ENCODE peak calls at places on chromosomes 4 and X, in ten cellular contexts. I is pancreas, R is kidney epithelial cell, B is GM23248, A is HL-60, K is BE2C, N is endodermal cell, M is trophoblast cell, Y is GM06990, E is tibial artery. F is an unnamed sample.

GRCh38 chr4:61500883-61501282 is 300.8 kb downstream of the ADGRL3 start:
- DNase-seq in I (no peak), R (no peak), B (no peak), A (no peak), K (peak; percentile 8), N (no peak), M (peak; percentile 2), Y (no peak), E (no peak), F (no peak)

GRCh38 chr4:147299205-147299604 is 181.7 kb upstream of the EDNRA start:
- DNase-seq in I (no peak), R (no peak), B (no peak), A (no peak), K (no peak), N (no peak), M (no peak), Y (no peak), E (no peak), F (no peak)

GRCh38 chrX:122945328-122945727 is 238.8 kb upstream of the GRIA3 start:
- DNase-seq in I (no peak), R (no peak), B (no peak), A (no peak), K (no peak), N (no peak), M (no peak), Y (no peak), E (no peak), F (no peak)

GRCh38 chr4:154049457-154050181 is 260.7 kb upstream of the SFRP2 start:
- DNase-seq in I (no peak), R (no peak), B (peak; percentile 93), A (no peak), K (peak; percentile 43), N (peak; percentile 87), M (peak; percentile 36), Y (no peak), E (no peak), F (no peak)

GRCh38 chr4:99485212-99485611 is 25.6 kb upstream of the C4orf17 start:
- DNase-seq in I (no peak), R (no peak), B (no peak), A (no peak), K (no peak), N (no peak), M (no peak), Y (no peak), E (no peak), F (no peak)

GRCh38 chr4:121554377-121554776 is 142.4 kb downstream of the ANXA5 start:
- DNase-seq in I (no peak), R (no peak), B (peak; percentile 53), A (no peak), K (no peak), N (no peak), M (no peak), Y (no peak), E (no peak), F (no peak)

GRCh38 chr4:141625023-141625422 is 11.4 kb upstream of the IL15 start:
- DNase-seq in I (no peak), R (no peak), B (no peak), A (no peak), K (no peak), N (no peak), M (no peak), Y (no peak), E (no peak), F (no peak)

GRCh38 chr4:142901166-142901662 is 55.1 kb upstream of the INPP4B start:
- DNase-seq in I (no peak), R (no peak), B (peak; percentile 45), A (no peak), K (no peak), N (no peak), M (no peak), Y (no peak), E (no peak), F (no peak)

GRCh38 chrX:1592863-1593201 is 1.4 kb downstream of the AKAP17A start:
- DNase-seq in I (no peak), R (no peak), B (peak; percentile 56), A (no peak), K (no peak), N (no peak), M (no peak), Y (no peak), E (no peak), F (no peak)

GRCh38 chrX:95585321-95585720 is 1099.3 kb upstream of the DIAPH2 start:
- DNase-seq in I (no peak), R (no peak), B (no peak), A (no peak), K (no peak), N (no peak), M (no peak), Y (no peak), E (no peak), F (no peak)

GRCh38 chrX:15349046-15349445 is 13.7 kb upstream of the PIGA start:
- DNase-seq in I (peak; percentile 27), R (no peak), B (peak; percentile 70), A (no peak), K (peak; percentile 46), N (peak; percentile 74), M (peak; percentile 77), Y (peak; percentile 3), E (no peak), F (no peak)

GRCh38 chr4:118921736-118922135 is 33.1 kb downstream of the SYNPO2 start:
- DNase-seq in I (no peak), R (no peak), B (no peak), A (no peak), K (no peak), N (no peak), M (no peak), Y (no peak), E (no peak), F (no peak)

GRCh38 chrX:7028246-7028645 is 119.3 kb upstream of the STS start:
- DNase-seq in I (no peak), R (no peak), B (peak; percentile 12), A (no peak), K (no peak), N (no peak), M (no peak), Y (no peak), E (no peak), F (no peak)

GRCh38 chr4:139053909-139054308 is 38.3 kb downstream of the NOCT start:
- DNase-seq in I (no peak), R (no peak), B (no peak), A (no peak), K (no peak), N (no peak), M (no peak), Y (no peak), E (no peak), F (no peak)
- H3K4me3 ChIP-seq in I (no peak overlapping the region), R (no peak overlapping the region), B (no peak overlapping the region), A (no peak overlapping the region), K (no peak overlapping the region), N (no peak overlapping the region), M (no peak overlapping the region), Y (no peak overlapping the region), E (no peak overlapping the region), F (no peak overlapping the region)

GRCh38 chrX:102604327-102604726 is 5.0 kb downstream of the ARMCX5 start:
- DNase-seq in I (no peak), R (no peak), B (no peak), A (no peak), K (no peak), N (no peak), M (no peak), Y (no peak), E (no peak), F (no peak)

GRCh38 chrX:102599084-102599949 is at the start of gene ARMCX5:
- DNase-seq in I (peak; percentile 75), R (peak; percentile 43), B (peak; percentile 93), A (peak; percentile 84), K (peak; percentile 74), N (peak; percentile 84), M (peak; percentile 80), Y (peak; percentile 65), E (peak; percentile 80), F (peak; percentile 65)

GRCh38 chrX:102599950-102600579 is 750 bp downstream of the ARMCX5 start:
- DNase-seq in I (no peak), R (no peak), B (peak; percentile 43), A (no peak), K (no peak), N (no peak), M (peak; percentile 22), Y (no peak), E (no peak), F (no peak)
- H3K4me3 ChIP-seq in I (peak overlapping the region; percentile 24), R (peak overlapping the region; percentile 59), B (peak overlapping the region; percentile 93), A (peak overlapping the region; percentile 65), K (peak overlapping the region; percentile 90), N (peak overlapping the region; percentile 94), M (peak overlapping the region; percentile 83), Y (peak overlapping the region; percentile 61), E (peak overlapping the region; percentile 65), F (peak overlapping the region; percentile 55)

DNA sequence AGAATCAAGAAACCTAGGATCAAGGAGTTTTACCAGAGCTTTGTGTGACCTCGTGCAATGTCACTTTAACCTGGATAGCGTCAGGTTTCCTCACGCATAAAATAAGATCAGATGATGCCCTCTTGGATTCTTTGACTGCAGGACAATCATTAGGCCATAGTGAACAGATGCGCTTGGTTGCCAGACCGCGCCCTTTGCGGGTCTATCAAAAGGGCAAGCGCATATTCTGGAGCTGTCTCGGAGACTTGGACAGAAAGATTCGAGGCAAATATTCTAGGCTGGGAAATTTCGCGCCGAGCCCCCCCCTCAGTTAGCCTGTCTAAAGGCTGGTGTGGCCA is 66.6 kb downstream of the FBXO8 start:
- DNase-seq in I (no peak), R (no peak), B (no peak), A (no peak), K (no peak), N (no peak), M (no peak), Y (no peak), E (no peak), F (no peak)
- H3K4me3 ChIP-seq in I (no peak overlapping the region), R (no peak overlapping the region), B (peak overlapping the region; percentile 69), A (no peak overlapping the region), K (peak overlapping the region; percentile 66), N (peak overlapping the region; percentile 69), M (no peak overlapping the region), Y (no peak overlapping the region), E (peak overlapping the region; percentile 53), F (no peak overlapping the region)

GRCh38 chr4:184344899-184345572 is 127.4 kb upstream of the ENPP6 start:
- DNase-seq in I (no peak), R (no peak), B (no peak), A (no peak), K (peak; percentile 50), N (peak; percentile 35), M (peak; percentile 20), Y (no peak), E (no peak), F (no peak)

GRCh38 chr4:184345573-184345922 is 127.9 kb upstream of the ENPP6 start:
- DNase-seq in I (no peak), R (no peak), B (no peak), A (no peak), K (no peak), N (peak; percentile 39), M (no peak), Y (no peak), E (no peak), F (peak; percentile 63)

GRCh38 chr4:184344435-184344834 is 126.8 kb upstream of the ENPP6 start:
- DNase-seq in I (no peak), R (no peak), B (no peak), A (no peak), K (no peak), N (no peak), M (no peak), Y (no peak), E (no peak), F (no peak)

GRCh38 chr4:184343400-184344177 is 125.9 kb upstream of the ENPP6 start:
- DNase-seq in I (peak; percentile 81), R (peak; percentile 48), B (peak; percentile 89), A (no peak), K (peak; percentile 83), N (peak; percentile 92), M (peak; percentile 53), Y (peak; percentile 67), E (peak; percentile 84), F (no peak)

GRCh38 chr4:184342167-184342856 is 124.6 kb upstream of the ENPP6 start:
- DNase-seq in I (no peak), R (no peak), B (no peak), A (no peak), K (no peak), N (no peak), M (no peak), Y (no peak), E (no peak), F (no peak)
- H3K4me3 ChIP-seq in I (no peak overlapping the region), R (no peak overlapping the region), B (no peak overlapping the region), A (no peak overlapping the region), K (no peak overlapping the region), N (no peak overlapping the region), M (no peak overlapping the region), Y (no peak overlapping the region), E (no peak overlapping the region), F (no peak overlapping the region)